ENCODE peak calls at places on chromosome 14, in ten cellular contexts. K is fibroblast of pulmonary artery; Z is cardiac fibroblast; E is adrenal gland; M is occipital lobe; Q is activated CD8-positive, alpha-beta memory T cell treated with anti-CD3 and anti-CD28 coated beads, Interleukin-2, amount 50 U/mL, for 48 hours; J is ELF-1; X is NCI-H526; O is AG04449; S is brain microvascular endothelial cell. U is an unnamed sample.

GRCh38 chr14:28157887-28158791 is 608.4 kb upstream of the FOXG1 start:
- DNase-seq in O (no peak), J (no peak), Q (no peak), K (no peak), Z (no peak), E (no peak), S (no peak), X (no peak), M (no peak), U (peak)

GRCh38 chr14:62445570-62445969 is 599.7 kb downstream of the KCNH5 start:
- DNase-seq in J (peak), K (no peak), M (no peak), E (no peak), Q (no peak), Z (no peak), O (no peak), X (no peak), S (no peak), U (no peak)

GRCh38 chr14:30272848-30273563 is 286.0 kb upstream of the G2E3 start:
- DNase-seq in S (no peak), J (no peak), Z (no peak), X (no peak), E (no peak), O (no peak), M (no peak), Q (no peak), K (no peak), U (peak)

GRCh38 chr14:92503756-92504491 is 9.7 kb upstream of the RIN3 start:
- DNase-seq in Q (no peak), X (no peak), E (peak), S (peak), Z (peak), K (peak), O (no peak), M (no peak), J (peak), U (no peak)

GRCh38 chr14:102928412-102929348 is 6.2 kb downstream of the AMN start:
- DNase-seq in O (no peak), Z (peak), E (no peak), Q (peak), K (peak), J (peak), S (no peak), X (peak), M (no peak), U (no peak)

GRCh38 chr14:36069535-36069900 is 107.0 kb downstream of the PTCSC3 start:
- DNase-seq in E (no peak), Z (peak), M (peak), X (peak), S (peak), K (peak), Q (no peak), J (peak), O (no peak), U (peak)

GRCh38 chr14:50659327-50659974 is 8.7 kb downstream of the SAV1 start:
- DNase-seq in O (no peak), Q (no peak), S (no peak), X (no peak), K (no peak), Z (peak), J (peak), M (no peak), E (peak), U (no peak)

GRCh38 chr14:61444215-61444768 is 122.9 kb downstream of the PRKCH start:
- DNase-seq in X (no peak), J (no peak), Z (no peak), E (no peak), K (no peak), S (no peak), M (no peak), Q (peak), O (no peak), U (no peak)

GRCh38 chr14:67435603-67436002 is 23.6 kb upstream of the PLEK2 start:
- DNase-seq in X (no peak), K (no peak), M (no peak), S (no peak), J (no peak), O (no peak), Z (no peak), E (no peak), Q (no peak), U (no peak)

GRCh38 chr14:93747560-93747959 is 40.7 kb downstream of the PRIMA1 start:
- DNase-seq in Q (no peak), E (no peak), S (no peak), O (no peak), M (no peak), K (no peak), Z (no peak), X (no peak), J (no peak), U (no peak)

GRCh38 chr14:54814076-54814475 is 88.5 kb downstream of the GCH1 start:
- DNase-seq in X (no peak), J (no peak), S (no peak), O (no peak), K (no peak), Q (peak), Z (no peak), E (no peak), M (no peak), U (no peak)

GRCh38 chr14:95431199-95432145 is 85.0 kb downstream of the SYNE3 start:
- DNase-seq in S (peak), Z (peak), J (peak), K (peak), M (no peak), Q (no peak), E (no peak), X (peak), O (no peak), U (no peak)

GRCh38 chr14:68922201-68922613 is 56.9 kb downstream of the ACTN1 start:
- DNase-seq in S (no peak), X (no peak), O (no peak), E (no peak), K (no peak), M (no peak), Q (no peak), J (no peak), Z (no peak), U (no peak)

GRCh38 chr14:75604979-75605825 is 26.8 kb downstream of the FLVCR2 start:
- DNase-seq in Q (no peak), Z (peak), K (peak), S (peak), X (no peak), M (no peak), E (peak), J (no peak), O (no peak), U (no peak)

GRCh38 chr14:30125322-30125944 is 197.8 kb upstream of the PRKD1 start:
- DNase-seq in X (no peak), O (no peak), E (no peak), S (no peak), J (no peak), M (no peak), Q (no peak), Z (peak), K (no peak), U (no peak)

GRCh38 chr14:68655021-68655811 is 137.7 kb downstream of the ZFP36L1 start:
- DNase-seq in E (no peak), O (no peak), K (peak), S (no peak), M (no peak), Z (no peak), J (no peak), Q (no peak), X (no peak), U (no peak)

GRCh38 chr14:59013672-59014298 is 174.7 kb upstream of the DAAM1 start:
- DNase-seq in Z (peak), M (no peak), S (peak), K (peak), E (no peak), O (no peak), X (no peak), Q (no peak), J (no peak), U (no peak)

GRCh38 chr14:54772451-54772881 is 130.2 kb downstream of the GCH1 start:
- DNase-seq in Z (peak), J (no peak), M (no peak), S (no peak), Q (no peak), X (no peak), K (peak), O (no peak), E (no peak), U (no peak)

GRCh38 chr14:87443039-87443438 is 549.9 kb downstream of the GALC start:
- DNase-seq in O (no peak), E (no peak), Z (no peak), K (no peak), S (no peak), Q (no peak), J (no peak), M (no peak), X (no peak), U (no peak)

GRCh38 chr14:56325251-56325839 is 207.1 kb downstream of the PELI2 start:
- DNase-seq in J (no peak), Z (no peak), K (peak), M (no peak), X (no peak), O (no peak), E (no peak), Q (no peak), S (no peak), U (no peak)

GRCh38 chr14:68361231-68361630 is 431.6 kb downstream of the ZFP36L1 start:
- DNase-seq in J (no peak), O (no peak), Z (peak), Q (no peak), M (no peak), S (peak), E (no peak), X (no peak), K (peak), U (no peak)

GRCh38 chr14:68140801-68141200 is 321.2 kb downstream of the RAD51B start:
- DNase-seq in E (no peak), J (no peak), X (no peak), Q (no peak), S (no peak), O (no peak), M (no peak), K (no peak), Z (no peak), U (no peak)

GRCh38 chr14:22569106-22569748 is 19.8 kb downstream of the DAD1 start:
- DNase-seq in S (no peak), Q (no peak), Z (no peak), E (no peak), X (no peak), J (no peak), M (no peak), O (no peak), K (no peak), U (no peak)

GRCh38 chr14:51855234-51855633 is 5.2 kb upstream of the GNG2 start:
- DNase-seq in O (no peak), Z (peak), X (no peak), Q (no peak), S (no peak), K (no peak), M (no peak), E (peak), J (no peak), U (no peak)

GRCh38 chr14:74524076-74524812 is 30.7 kb downstream of the ISCA2 start:
- DNase-seq in S (no peak), O (no peak), Q (no peak), K (peak), X (no peak), E (peak), Z (no peak), J (no peak), M (no peak), U (no peak)

GRCh38 chr14:88791629-88792571 is 853 bp downstream of the EML5 start:
- DNase-seq in S (no peak), M (peak), J (peak), O (no peak), Z (no peak), Q (peak), E (peak), X (no peak), K (no peak), U (no peak)

GRCh38 chr14:60214003-60214402 is 35.0 kb upstream of the PPM1A start:
- DNase-seq in M (no peak), X (no peak), O (no peak), S (no peak), E (no peak), Z (no peak), J (no peak), K (no peak), Q (no peak), U (no peak)

GRCh38 chr14:99955826-99956455 is 109.3 kb upstream of the EVL start:
- DNase-seq in Q (no peak), J (no peak), Z (no peak), K (no peak), S (no peak), E (no peak), M (no peak), X (no peak), O (no peak), U (no peak)

GRCh38 chr14:106268013-106268727 is 741.8 kb downstream of the TMEM121 start:
- DNase-seq in K (no peak), M (no peak), J (peak), Q (peak), E (no peak), Z (no peak), S (no peak), O (no peak), X (peak), U (no peak)

GRCh38 chr14:74913986-74914573 is 9.0 kb downstream of the RPS6KL1 start:
- DNase-seq in X (no peak), S (peak), M (peak), K (peak), Z (peak), E (peak), O (no peak), Q (no peak), J (peak), U (peak)

GRCh38 chr14:104139460-104140212 is 1.2 kb downstream of the KIF26A start:
- DNase-seq in S (no peak), J (no peak), X (no peak), M (no peak), O (no peak), Q (no peak), Z (no peak), K (no peak), E (no peak), U (peak)

GRCh38 chr14:53715390-53715730 is 241.3 kb downstream of the BMP4 start:
- DNase-seq in Z (peak), E (peak), M (no peak), S (peak), Q (no peak), J (no peak), O (no peak), K (peak), X (no peak), U (no peak)

GRCh38 chr14:78530078-78530477 is 359.9 kb downstream of the NRXN3 start:
- DNase-seq in S (peak), K (peak), Q (no peak), M (no peak), E (no peak), J (peak), O (no peak), Z (peak), X (no peak), U (no peak)

GRCh38 chr14:56590535-56590951 is 10.9 kb downstream of the TMEM260 start:
- DNase-seq in J (peak), O (no peak), S (no peak), K (no peak), M (no peak), Q (no peak), X (peak), Z (no peak), E (peak), U (no peak)

GRCh38 chr14:102822311-102822863 is 45.1 kb downstream of the TRAF3 start:
- DNase-seq in J (no peak), K (no peak), X (no peak), M (no peak), S (no peak), E (no peak), O (no peak), Q (peak), Z (peak), U (no peak)

GRCh38 chr14:94112513-94113060 is 2.1 kb downstream of the IFI27 start:
- DNase-seq in X (no peak), S (no peak), K (no peak), E (no peak), J (no peak), Q (peak), O (no peak), M (no peak), Z (no peak), U (no peak)